ENCODE peak calls at places on chromosome 7, in ten cellular contexts. H is hepatocyte; Z is HS-5; C is NCI-H460; T is M059J; P is NCI-H1092; J is esophagus squamous epithelium; A is HTR-8/SVneo; S is T-helper 9 cell; R is activated CD4-positive, alpha-beta T cell treated with anti-CD3 and anti-CD28 coated beads, Interleukin-2, amount 50 U/mL, for 24 hours. N is an unnamed sample.

GRCh38 chr7:33423646-33424020 is 294.3 kb downstream of the BBS9 start:
- DNase-seq in J (no peak), A (no peak), H (no peak), R (no peak), C (peak; percentile 30), T (no peak), S (no peak), Z (no peak), P (no peak), N (no peak)

GRCh38 chr7:121366852-121367431 is 29.2 kb downstream of the FAM3C start:
- DNase-seq in P (no peak), Z (no peak), S (peak; percentile 15), T (peak; percentile 37), C (peak; percentile 30), R (no peak), H (peak; percentile 32), A (peak; percentile 4), J (no peak), N (peak; percentile 36)

GRCh38 chr7:130349911-130350782 is 5.5 kb downstream of the CPA5 start:
- DNase-seq in R (no peak), J (no peak), C (no peak), Z (no peak), T (no peak), S (no peak), P (no peak), A (no peak), H (no peak), N (no peak)

GRCh38 chr7:1237704-1238255 is 5.1 kb downstream of the UNCX start:
- DNase-seq in H (no peak), Z (no peak), A (no peak), R (no peak), P (no peak), C (no peak), J (no peak), S (no peak), T (no peak), N (no peak)

GRCh38 chr7:137592232-137592896 is 248.8 kb upstream of the PTN start:
- DNase-seq in T (peak; percentile 77), S (no peak), A (peak; percentile 47), R (no peak), Z (no peak), C (peak; percentile 80), J (no peak), H (peak; percentile 85), P (peak; percentile 67), N (no peak)

GRCh38 chr7:150992833-150993302 is 2.1 kb downstream of the NOS3 start:
- DNase-seq in Z (no peak), C (no peak), P (peak; percentile 52), T (peak; percentile 53), A (no peak), S (no peak), H (peak; percentile 61), J (no peak), R (no peak), N (no peak)

GRCh38 chr7:47596502-47597202 is 14.7 kb upstream of the TNS3 start:
- DNase-seq in S (no peak), T (peak; percentile 87), H (no peak), P (no peak), R (no peak), C (no peak), A (no peak), Z (no peak), J (no peak), N (no peak)

GRCh38 chr7:103658055-103659010 is 212.3 kb upstream of the SLC26A5 start:
- DNase-seq in T (peak; percentile 82), P (no peak), S (no peak), H (no peak), J (no peak), A (no peak), R (no peak), C (no peak), Z (no peak), N (no peak)

GRCh38 chr7:87398441-87398840 is 53.0 kb downstream of the CROT start:
- DNase-seq in P (no peak), A (no peak), H (no peak), C (no peak), T (peak; percentile 77), R (no peak), Z (peak; percentile 22), S (no peak), J (no peak), N (no peak)